ENCODE peak calls at places on chromosome 12, in nine cellular contexts. G is tibial nerve, T is mammary epithelial cell, A is IMR-90, D is left lung, E is neural progenitor cell, H is osteoblast, Q is kidney, C is fibroblast of lung. S is an unnamed sample.

GRCh38 chr12:22588817-22589216 is 36.2 kb upstream of the ETNK1 start:
- DNase-seq in E (no peak), Q (no peak), T (peak; percentile 13), G (no peak), C (no peak), A (no peak), D (no peak), H (no peak), S (no peak)

GRCh38 chr12:121983546-121984205 is 38.0 kb upstream of the BCL7A start:
- DNase-seq in T (no peak), E (no peak), D (no peak), G (no peak), Q (no peak), C (no peak), A (no peak), H (no peak), S (no peak)

GRCh38 chr12:25458047-25458552 is 95.0 kb downstream of the LMNTD1 start:
- DNase-seq in Q (no peak), A (peak; percentile 97), E (no peak), G (peak; percentile 44), H (peak; percentile 89), D (no peak), T (peak; percentile 95), C (peak; percentile 94), S (peak; percentile 68)

GRCh38 chr12:96192926-96193573 is 1.1 kb upstream of the ELK3 start:
- DNase-seq in A (no peak), E (no peak), T (no peak), C (no peak), D (no peak), Q (no peak), H (peak; percentile 59), G (no peak), S (no peak)

GRCh38 chr12:88325076-88325827 is 183.1 kb downstream of the TMTC3 start:
- DNase-seq in C (peak; percentile 98), G (no peak), T (peak; percentile 93), A (peak; percentile 98), E (no peak), Q (no peak), D (no peak), H (peak; percentile 25), S (no peak)

GRCh38 chr12:45329238-45329637 is 113.3 kb downstream of the ANO6 start:
- DNase-seq in H (no peak), A (no peak), T (no peak), C (no peak), Q (no peak), D (no peak), E (no peak), G (no peak), S (no peak)

GRCh38 chr12:117360222-117360550 is 1.2 kb downstream of the NOS1 start:
- DNase-seq in E (peak; percentile 47), H (no peak), D (no peak), C (no peak), T (no peak), Q (no peak), A (no peak), G (no peak), S (no peak)

GRCh38 chr12:62703011-62703380 is 232.0 kb downstream of the PPM1H start:
- DNase-seq in A (peak; percentile 83), H (no peak), C (peak; percentile 85), D (no peak), T (peak; percentile 80), Q (no peak), E (no peak), G (no peak), S (no peak)

GRCh38 chr12:123133701-123134100 is 17.2 kb downstream of the PITPNM2 start:
- DNase-seq in T (no peak), A (no peak), Q (no peak), C (no peak), H (no peak), E (no peak), D (no peak), G (no peak), S (no peak)

GRCh38 chr12:121452356-121453021 is 52.6 kb downstream of the RNF34 start:
- DNase-seq in E (no peak), C (no peak), A (no peak), Q (peak; percentile 86), D (peak; percentile 85), H (peak; percentile 95), G (no peak), T (peak; percentile 53), S (no peak)

GRCh38 chr12:3662516-3662915 is 90.4 kb downstream of the CRACR2A start:
- DNase-seq in D (no peak), T (peak; percentile 9), G (no peak), C (no peak), Q (no peak), H (no peak), A (no peak), E (peak; percentile 50), S (no peak)

GRCh38 chr12:44317651-44318126 is 481.8 kb downstream of the TMEM117 start:
- DNase-seq in T (no peak), D (no peak), Q (no peak), E (peak; percentile 65), H (peak; percentile 36), C (peak; percentile 29), A (peak; percentile 40), G (no peak), S (no peak)

GRCh38 chr12:112900298-112901145 is 6.2 kb upstream of the OAS1 start:
- DNase-seq in E (peak; percentile 45), G (peak; percentile 48), T (peak; percentile 48), Q (no peak), C (peak; percentile 24), D (no peak), A (peak; percentile 27), H (no peak), S (no peak)

GRCh38 chr12:48814313-48815280 is 3.7 kb upstream of the CACNB3 start:
- DNase-seq in A (peak; percentile 75), G (peak; percentile 88), E (peak; percentile 90), D (peak; percentile 98), C (peak; percentile 69), T (peak; percentile 73), H (peak; percentile 98), Q (peak; percentile 93), S (peak; percentile 92)

GRCh38 chr12:19018302-19018980 is 111.1 kb upstream of the PLEKHA5 start:
- DNase-seq in A (peak; percentile 90), T (peak; percentile 75), D (no peak), C (peak; percentile 95), H (no peak), Q (no peak), E (no peak), G (no peak), S (no peak)

GRCh38 chr12:1628671-1629337 is at the start of gene WNT5B:
- DNase-seq in H (peak; percentile 52), Q (no peak), D (no peak), E (peak; percentile 42), A (no peak), T (no peak), C (no peak), G (no peak), S (no peak)

GRCh38 chr12:65892905-65893304 is 68.6 kb downstream of the HMGA2 start:
- DNase-seq in G (no peak), H (no peak), D (no peak), E (no peak), T (peak; percentile 57), A (peak; percentile 87), C (peak; percentile 83), Q (no peak), S (no peak)

GRCh38 chr12:81167694-81168093 is 89.8 kb downstream of the ACSS3 start:
- DNase-seq in D (no peak), E (no peak), T (peak; percentile 27), A (peak; percentile 19), G (no peak), H (no peak), C (peak; percentile 61), Q (no peak), S (no peak)

GRCh38 chr12:133130808-133131128 is 341 bp downstream of the ZNF10 start:
- DNase-seq in G (peak; percentile 43), H (no peak), E (no peak), D (peak; percentile 84), Q (peak; percentile 80), A (no peak), T (no peak), C (no peak), S (no peak)

GRCh38 chr12:121013715-121014114 is 2.6 kb downstream of the C12orf43 start:
- DNase-seq in H (peak; percentile 30), T (no peak), Q (no peak), D (no peak), A (no peak), C (no peak), G (no peak), E (no peak), S (no peak)

GRCh38 chr12:45234134-45234865 is 18.4 kb downstream of the ANO6 start:
- DNase-seq in Q (no peak), H (peak; percentile 69), E (peak; percentile 61), G (peak; percentile 25), D (no peak), T (peak; percentile 96), A (peak; percentile 98), C (peak; percentile 98), S (no peak)

GRCh38 chr12:123444396-123445026 is 8.0 kb upstream of the RILPL2 start:
- DNase-seq in E (no peak), A (peak; percentile 65), C (peak; percentile 19), H (peak; percentile 56), D (no peak), G (no peak), T (peak; percentile 27), Q (no peak), S (no peak)

DNA sequence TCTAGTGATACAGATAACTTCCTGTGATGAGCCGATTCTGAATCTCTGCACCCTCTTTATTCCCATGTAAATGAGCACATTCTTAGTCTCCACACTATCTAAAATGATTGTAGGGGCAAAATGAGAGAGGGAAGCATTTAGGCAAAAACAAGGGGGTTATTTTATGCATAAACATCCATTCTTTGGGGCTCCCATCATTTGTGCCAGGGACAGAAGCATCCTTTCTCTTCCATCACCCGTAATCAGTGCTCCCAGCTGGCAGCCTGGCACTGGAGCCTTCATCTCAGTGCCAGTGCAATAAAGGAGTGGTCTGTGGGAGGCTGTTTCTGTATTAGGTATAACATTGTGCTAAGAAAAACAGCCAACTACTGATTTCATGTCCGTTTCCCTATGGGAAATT is 1.6 kb upstream of the GPD1 start:
- DNase-seq in H (no peak), A (no peak), C (no peak), E (no peak), G (no peak), T (no peak), Q (no peak), D (no peak), S (no peak)
- H3K4me3 ChIP-seq in H (no peak overlapping the region), A (no peak overlapping the region), C (no peak overlapping the region), E (no peak overlapping the region), G (no peak overlapping the region), T (no peak overlapping the region), Q (no peak overlapping the region), D (no peak overlapping the region), S (no peak overlapping the region)

GRCh38 chr12:75725505-75726120 is 214.2 kb upstream of the KRR1 start:
- DNase-seq in T (peak; percentile 73), G (no peak), H (no peak), Q (no peak), D (no peak), A (peak; percentile 74), E (no peak), C (peak; percentile 77), S (no peak)
- H3K4me1 ChIP-seq in T (peaks cover 48% of the 10 kb centered on the region), G (peaks cover 22% of the 10 kb centered on the region), H (peaks cover 40% of the 10 kb centered on the region), Q (peaks cover 10% of the 10 kb centered on the region), D (peaks cover 21% of the 10 kb centered on the region), A (peaks cover 29% of the 10 kb centered on the region), E (peaks cover 22% of the 10 kb centered on the region), C (peaks cover 30% of the 10 kb centered on the region), S (peaks cover 4% of the 10 kb centered on the region)

GRCh38 chr12:57631566-57632368 is 1.2 kb downstream of the B4GALNT1 start:
- DNase-seq in Q (peak; percentile 74), D (no peak), C (no peak), T (no peak), G (no peak), A (no peak), E (peak; percentile 45), H (peak; percentile 73), S (no peak)
- H3K4me3 ChIP-seq in Q (no peak overlapping the region), D (peak overlapping the region; percentile 41), C (peak overlapping the region; percentile 48), T (peak overlapping the region; percentile 66), G (peak overlapping the region; percentile 61), A (peak overlapping the region; percentile 43), E (peak overlapping the region; percentile 64), H (peak overlapping the region; percentile 65), S (peak overlapping the region; percentile 69)

GRCh38 chr12:69828897-69829296 is 3.9 kb downstream of the MYRFL start:
- DNase-seq in Q (no peak), A (no peak), G (no peak), D (no peak), C (no peak), T (no peak), H (no peak), E (no peak), S (no peak)
- H3K4me1 ChIP-seq in Q (no peaks in the 10 kb centered on the region), A (no peaks in the 10 kb centered on the region), G (no peaks in the 10 kb centered on the region), D (no peaks in the 10 kb centered on the region), C (no peaks in the 10 kb centered on the region), T (no peaks in the 10 kb centered on the region), H (no peaks in the 10 kb centered on the region), E (no peaks in the 10 kb centered on the region), S (no peaks in the 10 kb centered on the region)

S was measured in ascending aorta.